ENCODE peak calls at places on chromosomes 7 and 10, in ten cellular contexts. O is fibroblast of mammary gland; D is effector memory CD4-positive, alpha-beta T cell; X is anterior cingulate cortex; C is stimulated activated CD8-positive, alpha-beta memory T cell treated with anti-CD3 and anti-CD28 coated beads, Interleukin-15, amount 100 ng/mL, for 1 hour; P is dermis blood vessel endothelial cell; M is activated gamma-delta T cell; V is GM23338; T is mucosa of gallbladder; A is fibroblast of gingiva. H is an unnamed sample.

GRCh38 chr7:155746188-155746587 is 66.1 kb downstream of the SHH start:
- DNase-seq in V (no peak), O (no peak), X (no peak), A (no peak), P (no peak), M (no peak), D (no peak), C (no peak), T (no peak), H (no peak)

GRCh38 chr7:139916717-139917395 is 87.8 kb downstream of the TBXAS1 start:
- DNase-seq in D (no peak), C (no peak), M (no peak), V (no peak), A (no peak), O (no peak), X (no peak), T (no peak), P (no peak), H (no peak)

GRCh38 chr10:10320981-10321380 is 696.7 kb upstream of the CELF2 start:
- DNase-seq in V (no peak), X (no peak), O (peak), P (no peak), A (peak), C (no peak), D (no peak), T (no peak), M (no peak), H (no peak)

GRCh38 chr10:79063661-79064490 is 4.9 kb upstream of the ZMIZ1 start:
- DNase-seq in X (no peak), V (no peak), O (no peak), P (no peak), C (no peak), A (no peak), M (no peak), D (no peak), T (no peak), H (no peak)

GRCh38 chr10:97171001-97171400 is 14.8 kb downstream of the SLIT1 start:
- DNase-seq in T (no peak), X (no peak), D (no peak), V (no peak), C (no peak), A (no peak), M (no peak), O (no peak), P (no peak), H (no peak)

GRCh38 chr10:94673614-94674321 is 9.8 kb upstream of the CYP2C18 start:
- DNase-seq in V (no peak), P (no peak), M (no peak), O (peak), D (no peak), T (no peak), X (no peak), A (no peak), C (no peak), H (no peak)

GRCh38 chr10:103476046-103476768 is 2.8 kb downstream of the CALHM3 start:
- DNase-seq in C (no peak), A (no peak), V (peak), X (no peak), P (peak), D (no peak), O (peak), M (no peak), T (no peak), H (no peak)

GRCh38 chr7:150362989-150363769 is 5.4 kb upstream of the REPIN1 start:
- DNase-seq in O (no peak), X (no peak), V (no peak), A (no peak), D (no peak), M (no peak), C (no peak), P (no peak), T (no peak), H (no peak)

GRCh38 chr7:106022193-106022821 is 59.2 kb downstream of the CDHR3 start:
- DNase-seq in X (no peak), M (no peak), V (no peak), D (peak), P (no peak), C (peak), A (no peak), T (peak), O (no peak), H (no peak)

GRCh38 chr7:107971613-107972012 is 31.3 kb downstream of the LAMB1 start:
- DNase-seq in O (peak), C (no peak), M (no peak), P (no peak), T (no peak), D (no peak), A (no peak), V (no peak), X (no peak), H (no peak)